ENCODE peak calls at places on chromosomes 12 and 14, in eight cellular contexts. D is IMR-90, Z is Peyer's patch, G is A673, S is brain microvascular endothelial cell, K is tibial artery, H is right atrium auricular region, U is BJ. L is an unnamed sample. For H3K36me3 and H3K27me3, the result is how much of the 10 kb centered on the place peaks cover.

GRCh38 chr14:65628664-65629063 is 216.1 kb downstream of the FUT8 start:
- DNase-seq in S (no peak), U (no peak), G (no peak), D (no peak), H (no peak), K (no peak), Z (no peak), L (no peak)

GRCh38 chr14:73342670-73343069 is 105.4 kb downstream of the PAPLN start:
- DNase-seq in K (no peak), G (no peak), S (no peak), D (no peak), Z (no peak), H (no peak), U (no peak), L (no peak)

GRCh38 chr14:32013083-32013482 is 64.0 kb upstream of the ARHGAP5 start:
- DNase-seq in U (no peak), K (no peak), G (peak), S (no peak), H (no peak), Z (no peak), D (no peak), L (no peak)

GRCh38 chr12:48286665-48287064 is 64.1 kb downstream of the ZNF641 start:
- DNase-seq in G (peak), H (no peak), K (no peak), D (no peak), S (peak), U (no peak), Z (no peak), L (no peak)

GRCh38 chr12:67517181-67517887 is 131.2 kb upstream of the DYRK2 start:
- DNase-seq in K (no peak), S (no peak), H (no peak), Z (no peak), D (no peak), U (no peak), G (no peak), L (peak)

GRCh38 chr12:50017047-50017446 is 8.2 kb downstream of the RACGAP1 start:
- DNase-seq in S (peak), D (peak), U (peak), G (peak), K (peak), H (peak), Z (peak), L (no peak)

GRCh38 chr14:56949828-56950227 is 139.5 kb upstream of the OTX2 start:
- DNase-seq in Z (peak), D (no peak), U (no peak), H (no peak), K (no peak), G (no peak), S (no peak), L (no peak)

GRCh38 chr12:113800201-113800600 is 165.9 kb downstream of the RBM19 start:
- DNase-seq in U (no peak), G (no peak), H (no peak), K (no peak), S (no peak), Z (no peak), D (no peak), L (no peak)

GRCh38 chr14:65095633-65096205 is 6.6 kb downstream of the MAX start:
- DNase-seq in K (peak), D (peak), S (peak), U (peak), H (peak), Z (no peak), G (peak), L (peak)

GRCh38 chr12:8420506-8420905 is 35.3 kb upstream of the CLEC6A start:
- DNase-seq in U (no peak), D (no peak), H (no peak), G (no peak), Z (no peak), S (no peak), K (no peak), L (no peak)

GRCh38 chr12:11986165-11986564 is 84.6 kb upstream of the BCL2L14 start:
- DNase-seq in Z (no peak), G (no peak), S (no peak), K (no peak), U (no peak), H (no peak), D (no peak), L (no peak)

GRCh38 chr12:45934956-45935355 is 55.4 kb downstream of the SCAF11 start:
- DNase-seq in U (no peak), S (no peak), D (no peak), H (no peak), G (no peak), Z (no peak), K (no peak), L (no peak)
- H3K36me3 ChIP-seq in U (under half), S (under half), D (under half), H (under half), G (under half), Z (under half), K (under half), L (under half)

GRCh38 chr12:124399622-124400021 is 104.7 kb downstream of the RFLNA start:
- DNase-seq in K (no peak), H (no peak), D (no peak), G (no peak), S (no peak), U (no peak), Z (peak), L (peak)

GRCh38 chr12:124397807-124398577 is 103.1 kb downstream of the RFLNA start:
- DNase-seq in K (peak), Z (peak), H (no peak), U (no peak), G (peak), D (peak), S (no peak), L (peak)

GRCh38 chr12:124397399-124397679 is 102.4 kb downstream of the RFLNA start:
- DNase-seq in U (no peak), G (no peak), Z (no peak), S (no peak), K (no peak), D (no peak), H (no peak), L (no peak)

GRCh38 chr12:124400124-124400523 is 105.2 kb downstream of the RFLNA start:
- DNase-seq in Z (no peak), S (no peak), H (no peak), D (no peak), G (no peak), U (no peak), K (no peak), L (no peak)

GRCh38 chr12:124398578-124399227 is 103.8 kb downstream of the RFLNA start:
- DNase-seq in S (no peak), U (no peak), G (no peak), Z (peak), D (no peak), K (peak), H (peak), L (peak)
- TF ChIP-seq CTCF in S (peak), U (peak), G (no peak), Z (no peak), D (peak), K (no peak), H (peak), L (peak)

DNA sequence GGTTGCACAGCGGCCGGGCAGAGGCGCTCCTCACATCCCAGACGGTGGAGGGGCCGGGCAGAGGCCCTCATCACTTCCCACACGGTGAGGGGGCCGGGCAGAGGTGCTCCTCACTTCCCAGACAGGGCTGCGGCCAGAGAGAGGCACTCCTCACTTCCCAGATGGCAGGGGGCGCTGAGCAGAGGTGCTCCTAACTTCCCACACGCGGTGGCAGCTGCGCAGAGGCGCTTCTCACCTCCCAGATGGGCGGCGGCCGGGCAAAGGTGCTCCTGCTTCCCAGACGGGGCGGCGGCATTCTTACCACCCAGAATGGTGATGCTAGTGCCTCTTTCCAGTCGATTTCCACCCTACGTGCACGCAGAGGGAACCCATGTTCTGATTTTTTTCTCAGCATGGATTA is 304.4 kb downstream of the RGS6 start:
- DNase-seq in U (no peak), D (no peak), H (no peak), K (no peak), G (no peak), Z (no peak), S (no peak), L (peak)
- H3K27me3 ChIP-seq in U (under half), D (under half), H (under half), K (under half), G (under half), Z (under half), S (under half), L (under half)

GRCh38 chr14:52868911-52869611 is 77.7 kb upstream of the GNPNAT1 start:
- DNase-seq in Z (no peak), H (no peak), S (no peak), U (no peak), K (no peak), G (no peak), D (no peak), L (no peak)
- H3K36me3 ChIP-seq in Z (under half), H (half or more), S (half or more), U (under half), K (half or more), G (under half), D (half or more), L (half or more)

GRCh38 chr14:86672071-86672470 is 1142.1 kb downstream of the FLRT2 start:
- DNase-seq in G (no peak), K (no peak), U (no peak), H (no peak), Z (no peak), S (no peak), D (no peak), L (no peak)

GRCh38 chr14:86675059-86675458 is 1145.1 kb downstream of the FLRT2 start:
- DNase-seq in H (no peak), D (no peak), S (no peak), U (no peak), G (no peak), Z (no peak), K (no peak), L (no peak)

GRCh38 chr14:86673523-86673969 is 1143.6 kb downstream of the FLRT2 start:
- DNase-seq in H (no peak), D (peak), S (no peak), G (no peak), U (no peak), K (no peak), Z (no peak), L (no peak)
- TF ChIP-seq CTCF in H (no peak), D (no peak), S (no peak), G (no peak), U (no peak), K (no peak), Z (no peak), L (no peak)

DNA sequence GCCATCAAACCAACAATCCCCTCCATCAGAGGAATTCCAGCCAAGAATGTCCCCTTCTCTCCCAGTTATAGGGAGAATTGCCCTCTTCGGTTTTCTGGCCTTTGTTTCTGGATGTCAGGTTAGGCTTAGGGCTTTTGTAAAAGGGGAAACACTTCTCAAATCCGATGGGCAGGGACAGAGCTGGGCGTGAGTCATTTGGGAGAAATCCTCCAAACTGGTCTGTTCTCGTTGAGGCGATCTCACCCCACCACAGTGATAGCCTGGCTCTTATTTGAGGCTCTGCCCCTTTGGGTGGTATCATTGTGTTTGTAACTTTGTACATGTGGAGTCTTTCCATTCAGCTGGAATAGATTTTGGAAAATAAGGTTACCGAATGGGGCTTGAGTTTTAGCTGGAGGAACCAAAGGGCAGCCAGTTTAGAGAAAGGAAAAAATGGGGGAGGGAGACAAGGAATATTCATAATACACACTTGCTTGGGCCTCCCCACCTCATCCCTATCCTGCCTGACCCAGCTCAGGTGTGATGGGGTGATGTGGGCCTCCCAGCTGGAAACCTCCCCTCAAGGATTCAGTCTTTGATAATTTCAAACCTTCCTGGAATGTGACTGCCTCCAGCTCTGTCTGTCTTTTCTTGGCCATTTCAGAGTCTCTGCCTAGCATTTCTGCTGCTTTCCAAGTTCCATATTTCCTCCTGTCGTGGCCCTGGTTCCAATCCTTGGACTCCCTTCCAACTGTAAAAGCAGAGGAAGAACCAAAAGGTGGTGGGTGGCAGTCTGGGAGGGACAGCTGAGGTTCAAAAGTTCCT is 7.5 kb downstream of the HOXC4 start:
- DNase-seq in Z (no peak), H (no peak), U (no peak), G (no peak), D (no peak), S (no peak), K (no peak), L (no peak)
- H3K27me3 ChIP-seq in Z (under half), H (under half), U (under half), G (under half), D (under half), S (half or more), K (under half), L (under half)

GRCh38 chr14:102081231-102082080 is 5.4 kb downstream of the HSP90AA1 start:
- DNase-seq in U (no peak), G (no peak), H (no peak), K (no peak), D (no peak), S (no peak), Z (no peak), L (no peak)
- H3K36me3 ChIP-seq in U (under half), G (half or more), H (half or more), K (half or more), D (half or more), S (half or more), Z (under half), L (under half)

L was measured in psoas muscle.